ENCODE peak calls at places on chromosomes 4 and X, in ten cellular contexts. J, F, Z, M, T, R, H, P, E and V are unnamed samples.

GRCh38 chr4:80255374-80256095 is 10.9 kb upstream of the FGF5 start:
- DNase-seq in Z (no peak), E (no peak), F (no peak), H (no peak), T (no peak), M (no peak), J (no peak), R (no peak), P (no peak), V (no peak)

GRCh38 chrX:38817004-38817703 is 15.9 kb downstream of the MID1IP1 start:
- DNase-seq in Z (peak), R (peak), J (no peak), T (no peak), F (peak), H (no peak), P (no peak), M (peak), E (peak), V (no peak)

GRCh38 chr4:120922390-120923200 is at the start of gene PRDM5:
- DNase-seq in Z (peak), H (no peak), R (peak), P (peak), J (peak), M (peak), E (peak), T (peak), F (peak), V (peak)

GRCh38 chrX:13515181-13515930 is 54.0 kb upstream of the EGFL6 start:
- DNase-seq in M (no peak), Z (no peak), T (no peak), P (no peak), F (no peak), H (no peak), R (no peak), E (no peak), J (no peak), V (no peak)

GRCh38 chr4:3879681-3880594 is 113.8 kb downstream of the ADRA2C start:
- DNase-seq in P (no peak), E (peak), R (no peak), Z (no peak), J (no peak), M (no peak), F (no peak), H (no peak), T (no peak), V (peak)

GRCh38 chr4:20254517-20255250 is 3.0 kb downstream of the SLIT2 start:
- DNase-seq in T (peak), P (peak), M (no peak), R (no peak), F (peak), E (peak), H (no peak), Z (no peak), J (peak), V (no peak)

GRCh38 chr4:88828846-88829245 is 131.2 kb upstream of the NAP1L5 start:
- DNase-seq in F (no peak), M (no peak), Z (no peak), P (no peak), H (no peak), E (no peak), R (no peak), T (no peak), J (no peak), V (no peak)

GRCh38 chr4:915595-915994 is 16.5 kb downstream of the GAK start:
- DNase-seq in H (no peak), M (no peak), P (no peak), Z (no peak), R (peak), T (no peak), J (no peak), F (no peak), E (no peak), V (no peak)

GRCh38 chr4:177447417-177448004 is 5.3 kb upstream of the AGA start:
- DNase-seq in J (no peak), F (no peak), R (no peak), T (no peak), M (no peak), Z (no peak), P (no peak), H (no peak), E (no peak), V (no peak)

GRCh38 chr4:158997660-158998349 is 105.1 kb upstream of the RAPGEF2 start:
- DNase-seq in J (no peak), T (no peak), Z (no peak), H (no peak), M (no peak), P (no peak), E (no peak), R (no peak), F (no peak), V (no peak)

GRCh38 chrX:100939336-100939735 is 10.6 kb upstream of the XKRX start:
- DNase-seq in R (no peak), E (no peak), F (no peak), T (no peak), J (no peak), P (no peak), Z (no peak), M (no peak), H (no peak), V (no peak)

GRCh38 chrX:68299923-68300322 is 133.4 kb downstream of the OPHN1 start:
- DNase-seq in Z (no peak), H (no peak), J (no peak), E (no peak), R (no peak), M (no peak), T (no peak), P (no peak), F (no peak), V (no peak)

GRCh38 chrX:31547416-31547815 is 475.6 kb upstream of the FTHL17 start:
- DNase-seq in M (no peak), H (no peak), Z (no peak), E (no peak), T (no peak), F (no peak), R (no peak), J (no peak), P (no peak), V (no peak)

GRCh38 chrX:68989865-68990606 is 161.2 kb downstream of the EFNB1 start:
- DNase-seq in P (peak), J (peak), F (no peak), M (peak), H (no peak), Z (no peak), E (peak), T (no peak), R (no peak), V (no peak)

GRCh38 chr4:187307131-187307530 is 583.5 kb upstream of the FAT1 start:
- DNase-seq in H (no peak), E (no peak), P (no peak), M (no peak), T (no peak), F (no peak), R (no peak), Z (no peak), J (no peak), V (no peak)

GRCh38 chr4:117455088-117455487 is 369.7 kb upstream of the TRAM1L1 start:
- DNase-seq in Z (no peak), J (no peak), R (no peak), T (no peak), P (no peak), M (no peak), F (no peak), H (no peak), E (no peak), V (no peak)
- TF ChIP-seq CTCF in Z (no peak), J (no peak), R (no peak), T (no peak), P (no peak), M (no peak), F (no peak), H (no peak), E (no peak), V (no peak)

GRCh38 chr4:173025131-173025530 is 143.5 kb upstream of the GALNT7 start:
- DNase-seq in T (no peak), E (no peak), M (peak), R (no peak), H (no peak), J (peak), P (no peak), F (peak), Z (peak), V (no peak)
- TF ChIP-seq CTCF in T (peak), E (peak), M (peak), R (peak), H (no peak), J (peak), P (peak), F (peak), Z (peak), V (peak)

GRCh38 chrX:65874765-65875164 is 165.1 kb downstream of the VSIG4 start:
- DNase-seq in R (no peak), Z (no peak), P (no peak), M (no peak), H (no peak), J (no peak), T (no peak), F (no peak), E (no peak), V (no peak)
- TF ChIP-seq CTCF in R (no peak), Z (no peak), P (no peak), M (no peak), H (no peak), J (no peak), T (no peak), F (no peak), E (no peak), V (no peak)

GRCh38 chr4:150149381-150149780 is 71.1 kb downstream of the DCLK2 start:
- DNase-seq in P (no peak), M (no peak), Z (no peak), T (no peak), F (no peak), R (no peak), E (no peak), J (no peak), H (no peak), V (no peak)

GRCh38 chr4:150142831-150143230 is 64.6 kb downstream of the DCLK2 start:
- DNase-seq in Z (no peak), M (no peak), J (no peak), P (no peak), F (no peak), R (no peak), H (no peak), T (no peak), E (no peak), V (no peak)

GRCh38 chr4:150145950-150146340 is 67.7 kb downstream of the DCLK2 start:
- DNase-seq in P (no peak), F (no peak), E (no peak), R (no peak), T (no peak), H (no peak), J (no peak), M (no peak), Z (no peak), V (no peak)

GRCh38 chr4:150140774-150141400 is 62.6 kb downstream of the DCLK2 start:
- DNase-seq in F (no peak), Z (no peak), J (no peak), T (no peak), P (no peak), H (no peak), R (no peak), M (no peak), E (no peak), V (no peak)

DNA sequence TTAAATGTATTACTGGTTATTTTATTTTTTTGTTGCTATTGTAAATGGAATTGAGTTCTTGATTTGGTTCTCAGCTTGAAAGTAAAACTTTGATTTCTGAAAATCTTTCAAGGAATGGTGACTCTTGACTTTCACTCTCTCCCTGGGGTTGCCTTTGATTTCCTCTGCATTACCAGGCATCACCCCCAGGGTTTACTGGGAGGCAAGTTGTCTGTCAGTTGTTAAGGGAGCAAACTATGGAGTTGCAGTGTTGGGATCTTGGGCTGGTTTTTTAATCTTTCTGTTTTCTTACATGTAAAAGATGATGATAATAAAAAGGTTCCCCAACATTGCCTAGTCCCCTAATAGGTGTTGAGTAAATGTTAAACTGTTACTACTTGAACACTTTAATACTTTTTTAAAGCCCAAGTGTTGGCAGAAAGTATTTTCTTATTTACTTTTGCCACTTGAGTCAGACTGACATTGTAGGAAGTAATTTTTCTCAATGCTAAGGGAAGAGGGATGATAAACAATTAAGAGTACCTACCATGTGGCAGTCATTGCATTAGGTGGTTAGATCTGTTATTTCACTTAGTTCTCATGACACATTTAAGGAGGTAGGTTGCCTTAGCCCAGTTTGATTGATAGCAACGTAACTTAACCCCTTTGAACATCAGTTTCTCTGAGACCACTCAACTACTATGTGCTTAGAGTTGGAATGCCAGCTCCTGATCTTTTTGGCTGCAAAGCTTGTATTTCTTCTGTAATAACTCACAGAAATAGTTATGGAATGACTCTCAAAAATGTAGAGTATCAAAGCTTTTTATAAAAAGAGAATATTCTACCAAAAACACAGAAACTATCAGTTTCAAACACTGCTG is 67.1 kb downstream of the DCLK2 start:
- DNase-seq in Z (no peak), J (no peak), M (no peak), T (no peak), E (no peak), H (no peak), P (no peak), F (peak), R (no peak), V (no peak)
- TF ChIP-seq CTCF in Z (no peak), J (peak), M (no peak), T (no peak), E (no peak), H (no peak), P (no peak), F (peak), R (no peak), V (no peak)

GRCh38 chrX:119482497-119483480 is 14.5 kb downstream of the SLC25A5 start:
- DNase-seq in J (peak), Z (peak), F (peak), R (peak), M (peak), E (peak), P (peak), T (peak), H (peak), V (peak)
- TF ChIP-seq CTCF in J (peak), Z (peak), F (peak), R (peak), M (peak), E (peak), P (peak), T (peak), H (no peak), V (peak)

GRCh38 chr4:111778543-111778942 is 366.7 kb upstream of the FAM241A start:
- DNase-seq in R (no peak), F (no peak), H (no peak), J (peak), E (no peak), T (no peak), M (no peak), P (no peak), Z (no peak), V (no peak)
- TF ChIP-seq CTCF in R (no peak), F (no peak), H (no peak), J (peak), E (no peak), T (no peak), M (no peak), P (no peak), Z (no peak), V (no peak)

GRCh38 chrX:46461653-46462191 is 83.5 kb downstream of the ZNF674 start:
- DNase-seq in T (peak), P (no peak), H (no peak), F (no peak), M (no peak), Z (no peak), E (no peak), J (no peak), R (no peak), V (no peak)
- TF ChIP-seq CTCF in T (no peak), P (no peak), H (no peak), F (no peak), M (no peak), Z (no peak), E (no peak), J (no peak), R (no peak), V (no peak)

DNA sequence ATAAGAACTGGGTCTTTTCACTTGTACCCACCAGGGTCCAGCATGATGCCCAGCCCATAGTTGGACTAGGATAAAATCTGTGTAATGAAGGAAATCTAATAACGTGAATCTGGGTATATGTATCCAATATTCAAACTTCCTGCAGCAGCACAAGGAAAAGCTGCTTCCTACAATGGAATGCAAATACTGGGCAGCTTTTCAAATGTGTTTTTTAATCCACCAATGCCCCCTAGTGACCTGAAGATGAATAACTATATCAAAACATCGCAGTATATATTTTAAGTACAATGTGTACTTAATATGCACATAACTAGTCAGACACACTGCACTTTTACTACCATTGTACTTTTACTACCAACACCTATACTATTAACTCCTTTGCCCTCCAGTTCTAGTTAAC is 5.3 kb downstream of the APOO start:
- DNase-seq in J (peak), P (no peak), M (peak), Z (no peak), E (no peak), F (no peak), T (no peak), H (no peak), R (no peak), V (no peak)
- TF ChIP-seq CTCF in J (peak), P (peak), M (peak), Z (peak), E (peak), F (peak), T (peak), H (no peak), R (peak), V (peak)

GRCh38 chr4:155761916-155762315 is 3.1 kb downstream of the GUCY1B1 start:
- DNase-seq in T (no peak), F (no peak), H (no peak), Z (no peak), R (no peak), M (no peak), J (peak), P (no peak), E (no peak), V (no peak)

GRCh38 chr4:155758500-155759371 is at the start of gene GUCY1B1:
- DNase-seq in R (peak), T (peak), M (peak), P (peak), E (peak), F (peak), Z (peak), H (peak), J (peak), V (peak)

GRCh38 chr4:155761047-155761446 is 2.2 kb downstream of the GUCY1B1 start:
- DNase-seq in H (no peak), J (no peak), Z (no peak), M (no peak), E (no peak), T (no peak), F (no peak), R (no peak), P (no peak), V (no peak)

GRCh38 chr4:155757745-155758265 is 1.0 kb upstream of the GUCY1B1 start:
- DNase-seq in R (no peak), M (no peak), H (no peak), T (no peak), Z (no peak), J (no peak), P (no peak), E (no peak), F (no peak), V (no peak)

GRCh38 chr4:155759372-155760252 is 791 bp downstream of the GUCY1B1 start:
- DNase-seq in R (peak), E (peak), M (peak), T (peak), F (peak), Z (peak), H (peak), P (peak), J (peak), V (no peak)
- TF ChIP-seq CTCF in R (peak), E (peak), M (no peak), T (no peak), F (no peak), Z (no peak), H (no peak), P (no peak), J (peak), V (no peak)

GRCh38 chr4:183098723-183099536 is at the start of gene WWC2:
- DNase-seq in P (peak), J (peak), E (peak), R (peak), T (no peak), Z (peak), F (peak), H (peak), M (peak), V (peak)
- TF ChIP-seq CTCF in P (no peak), J (no peak), E (peak), R (peak), T (no peak), Z (no peak), F (no peak), H (no peak), M (no peak), V (no peak)